ENCODE peak calls at places on chromosomes 12 and 14, in nine cellular contexts. One of them, this sample, is unnamed.

GRCh38 chr14:50658203-50658602 is 9.9 kb downstream of the SAV1 start:
- DNase-seq in transverse colon: no peak
- DNase-seq in HCEC 1CT: peak; percentile 62
- DNase-seq in GDM1: no peak
- DNase-seq in astrocyte: peak; percentile 57
- DNase-seq in thoracic aorta: no peak
- DNase-seq in A549: no peak
- DNase-seq in GM13977: no peak
- DNase-seq in LoVo: no peak
- DNase-seq in this sample: peak; percentile 27

GRCh38 chr14:90900712-90901111 is 84.5 kb upstream of the TTC7B start:
- DNase-seq in GDM1: no peak
- DNase-seq in transverse colon: no peak
- DNase-seq in GM13977: no peak
- DNase-seq in astrocyte: no peak
- DNase-seq in HCEC 1CT: no peak
- DNase-seq in A549: no peak
- DNase-seq in LoVo: no peak
- DNase-seq in thoracic aorta: no peak
- DNase-seq in this sample: no peak

GRCh38 chr12:79547735-79548347 is 142.9 kb downstream of the PAWR start:
- DNase-seq in LoVo: peak; percentile 69
- DNase-seq in thoracic aorta: no peak
- DNase-seq in A549: peak; percentile 66
- DNase-seq in transverse colon: peak; percentile 43
- DNase-seq in GM13977: peak; percentile 48
- DNase-seq in HCEC 1CT: peak; percentile 88
- DNase-seq in astrocyte: peak; percentile 60
- DNase-seq in GDM1: peak; percentile 0
- DNase-seq in this sample: peak; percentile 51

GRCh38 chr12:118494776-118495175 is 118.4 kb downstream of the SUDS3 start:
- DNase-seq in A549: no peak
- DNase-seq in thoracic aorta: no peak
- DNase-seq in LoVo: no peak
- DNase-seq in HCEC 1CT: peak; percentile 28
- DNase-seq in transverse colon: no peak
- DNase-seq in GM13977: no peak
- DNase-seq in astrocyte: no peak
- DNase-seq in GDM1: no peak
- DNase-seq in this sample: no peak

GRCh38 chr14:39339003-39339402 is 93.2 kb downstream of the FBXO33 start:
- DNase-seq in LoVo: no peak
- DNase-seq in thoracic aorta: no peak
- DNase-seq in A549: no peak
- DNase-seq in GM13977: no peak
- DNase-seq in astrocyte: no peak
- DNase-seq in transverse colon: no peak
- DNase-seq in GDM1: no peak
- DNase-seq in HCEC 1CT: no peak
- DNase-seq in this sample: peak; percentile 3

GRCh38 chr14:54610051-54610977 is 43.4 kb downstream of the SAMD4A start:
- DNase-seq in thoracic aorta: no peak
- DNase-seq in LoVo: no peak
- DNase-seq in A549: no peak
- DNase-seq in astrocyte: peak; percentile 68
- DNase-seq in transverse colon: no peak
- DNase-seq in HCEC 1CT: peak; percentile 72
- DNase-seq in GM13977: no peak
- DNase-seq in GDM1: no peak
- DNase-seq in this sample: no peak

GRCh38 chr12:131131808-131132117 is 178.1 kb downstream of the ADGRD1 start:
- DNase-seq in A549: no peak
- DNase-seq in GDM1: no peak
- DNase-seq in transverse colon: no peak
- DNase-seq in HCEC 1CT: no peak
- DNase-seq in thoracic aorta: no peak
- DNase-seq in LoVo: no peak
- DNase-seq in GM13977: no peak
- DNase-seq in astrocyte: no peak
- DNase-seq in this sample: no peak

GRCh38 chr12:110316861-110317260 is 35.8 kb downstream of the ATP2A2 start:
- DNase-seq in GM13977: no peak
- DNase-seq in thoracic aorta: no peak
- DNase-seq in A549: no peak
- DNase-seq in transverse colon: no peak
- DNase-seq in astrocyte: peak; percentile 86
- DNase-seq in HCEC 1CT: peak; percentile 90
- DNase-seq in GDM1: no peak
- DNase-seq in LoVo: no peak
- DNase-seq in this sample: no peak

GRCh38 chr12:12047682-12048081 is 23.1 kb upstream of the BCL2L14 start:
- DNase-seq in GDM1: no peak
- DNase-seq in GM13977: no peak
- DNase-seq in astrocyte: no peak
- DNase-seq in thoracic aorta: no peak
- DNase-seq in transverse colon: no peak
- DNase-seq in HCEC 1CT: no peak
- DNase-seq in A549: no peak
- DNase-seq in LoVo: no peak
- DNase-seq in this sample: no peak

GRCh38 chr12:93106910-93107309 is 177.8 kb upstream of the EEA1 start:
- DNase-seq in HCEC 1CT: no peak
- DNase-seq in thoracic aorta: no peak
- DNase-seq in GDM1: no peak
- DNase-seq in transverse colon: no peak
- DNase-seq in LoVo: no peak
- DNase-seq in A549: no peak
- DNase-seq in GM13977: no peak
- DNase-seq in astrocyte: no peak
- DNase-seq in this sample: no peak